ENCODE peak calls at places on chromosomes 13 and 19, in nine cellular contexts. X, I, A, Y, W, Q, C, Z and B are unnamed samples.

GRCh38 chr19:13814550-13814949 is 19.3 kb downstream of the ZSWIM4 start:
- DNase-seq in A (no peak), W (no peak), Q (no peak), I (no peak), Y (no peak), X (no peak), Z (no peak), C (no peak), B (no peak)

GRCh38 chr13:48411281-48412099 is 1.4 kb downstream of the LPAR6 start:
- DNase-seq in Z (no peak), X (no peak), I (no peak), Q (no peak), W (peak; percentile 26), Y (no peak), C (no peak), A (no peak), B (no peak)

GRCh38 chr19:17681505-17682125 is 6.5 kb downstream of the UNC13A start:
- DNase-seq in Q (peak; percentile 45), X (no peak), Y (no peak), A (peak; percentile 59), Z (no peak), W (peak; percentile 63), C (peak; percentile 89), I (no peak), B (peak; percentile 61)

GRCh38 chr19:33472696-33473624 is 48.6 kb downstream of the PEPD start:
- DNase-seq in Y (no peak), W (peak; percentile 99), X (no peak), I (peak; percentile 8), Q (peak; percentile 94), Z (no peak), A (no peak), C (no peak), B (no peak)

GRCh38 chr13:114128624-114129522 is 3.5 kb downstream of the RASA3 start:
- DNase-seq in W (peak; percentile 94), C (no peak), Q (peak; percentile 95), Z (peak; percentile 88), Y (no peak), X (peak; percentile 74), I (peak; percentile 47), A (peak; percentile 89), B (no peak)

GRCh38 chr19:19470579-19470978 is 44.8 kb downstream of the TSSK6 start:
- DNase-seq in W (no peak), Z (no peak), A (no peak), X (no peak), C (no peak), Y (no peak), Q (no peak), I (no peak), B (no peak)

GRCh38 chr19:38683393-38684077 is 36.1 kb downstream of the ACTN4 start:
- DNase-seq in Z (no peak), Y (no peak), Q (peak; percentile 93), I (peak; percentile 57), C (no peak), W (peak; percentile 90), X (peak; percentile 38), A (peak; percentile 76), B (peak; percentile 96)

GRCh38 chr19:10876459-10877240 is 5.3 kb downstream of the CARM1 start:
- DNase-seq in A (peak; percentile 76), Z (no peak), W (no peak), C (no peak), X (no peak), I (no peak), Q (no peak), Y (no peak), B (no peak)

GRCh38 chr13:90414691-90415596 is 932.5 kb upstream of the MIR17HG start:
- DNase-seq in Z (no peak), Q (peak; percentile 88), W (peak; percentile 76), Y (no peak), I (peak; percentile 33), X (no peak), C (no peak), A (no peak), B (no peak)

GRCh38 chr19:43651758-43652545 is 12.3 kb upstream of the CADM4 start:
- DNase-seq in Z (no peak), C (peak; percentile 58), I (peak; percentile 53), A (peak; percentile 63), W (peak; percentile 66), Y (no peak), X (no peak), Q (peak; percentile 70), B (peak; percentile 70)

GRCh38 chr13:114161028-114161556 is 18.0 kb upstream of the CFAP97D2 start:
- DNase-seq in Z (no peak), C (no peak), A (no peak), W (no peak), X (no peak), Q (no peak), I (no peak), Y (no peak), B (no peak)

GRCh38 chr19:2507109-2507508 is 31.2 kb downstream of the GADD45B start:
- DNase-seq in X (peak; percentile 51), Y (no peak), Q (peak; percentile 94), I (no peak), Z (no peak), C (no peak), A (no peak), W (peak; percentile 59), B (no peak)

GRCh38 chr13:40189885-40190655 is 476.4 kb downstream of the FOXO1 start:
- DNase-seq in Z (no peak), X (no peak), A (no peak), W (no peak), C (peak; percentile 16), I (no peak), Q (no peak), Y (no peak), B (no peak)

GRCh38 chr13:109737606-109738005 is 48.8 kb downstream of the IRS2 start:
- DNase-seq in I (no peak), C (no peak), X (no peak), Z (no peak), Q (peak; percentile 28), W (peak; percentile 72), A (no peak), Y (no peak), B (no peak)

GRCh38 chr19:2144190-2144589 is 7.2 kb downstream of the AP3D1 start:
- DNase-seq in X (no peak), A (no peak), Z (no peak), C (no peak), Y (no peak), Q (no peak), W (no peak), I (no peak), B (no peak)

GRCh38 chr13:24682353-24682752 is 2.1 kb downstream of the ATP12A start:
- DNase-seq in Y (no peak), X (no peak), Z (no peak), A (no peak), C (no peak), Q (no peak), I (no peak), W (no peak), B (no peak)

GRCh38 chr13:31860002-31860401 is 120.7 kb downstream of the RXFP2 start:
- DNase-seq in A (no peak), X (no peak), I (no peak), W (no peak), C (no peak), Q (no peak), Z (no peak), Y (no peak), B (no peak)

GRCh38 chr19:55358943-55359908 is 3.8 kb downstream of the GARIN5B start:
- DNase-seq in A (no peak), Y (no peak), W (no peak), Q (no peak), Z (no peak), X (no peak), C (no peak), I (no peak), B (no peak)

GRCh38 chr19:40806385-40807146 is 7.6 kb downstream of the EGLN2 start:
- DNase-seq in Z (peak; percentile 58), A (peak; percentile 89), Y (peak; percentile 94), X (peak; percentile 78), I (peak; percentile 95), W (peak; percentile 95), Q (peak; percentile 97), C (peak; percentile 95), B (peak; percentile 99)

GRCh38 chr13:65913173-65913572 is 1317.0 kb downstream of the PCDH9 start:
- DNase-seq in C (no peak), Y (no peak), X (no peak), A (no peak), Z (no peak), W (peak; percentile 91), Q (peak; percentile 92), I (peak; percentile 68), B (no peak)

GRCh38 chr13:25281193-25281936 is 5.9 kb downstream of the MTMR6 start:
- DNase-seq in Z (no peak), X (no peak), C (no peak), A (no peak), I (no peak), Q (no peak), W (no peak), Y (no peak), B (no peak)

GRCh38 chr13:29282096-29282495 is 313.4 kb downstream of the SLC7A1 start:
- DNase-seq in Q (no peak), W (no peak), A (no peak), Y (no peak), X (no peak), I (no peak), Z (no peak), C (no peak), B (no peak)

GRCh38 chr13:111937763-111938375 is 129.1 kb upstream of the SOX1 start:
- DNase-seq in X (no peak), W (no peak), I (no peak), Q (no peak), A (no peak), Y (no peak), C (no peak), Z (no peak), B (peak; percentile 24)

GRCh38 chr13:75904012-75904411 is 267.9 kb downstream of the LMO7 start:
- DNase-seq in C (no peak), Q (no peak), Y (no peak), X (no peak), I (no peak), A (no peak), W (no peak), Z (no peak), B (no peak)

GRCh38 chr13:72638059-72638815 is 89.2 kb downstream of the MZT1 start:
- DNase-seq in I (no peak), C (no peak), Y (no peak), Z (no peak), W (no peak), X (no peak), Q (peak; percentile 22), A (no peak), B (peak; percentile 48)

GRCh38 chr13:113969311-113969972 is 4.4 kb downstream of the C13orf46 start:
- DNase-seq in Q (no peak), A (no peak), I (no peak), W (no peak), Z (no peak), C (no peak), X (no peak), Y (no peak), B (no peak)

GRCh38 chr13:23463631-23464030 is 30.1 kb upstream of the SACS start:
- DNase-seq in I (no peak), C (no peak), A (no peak), Q (no peak), X (no peak), Z (no peak), Y (no peak), W (no peak), B (no peak)

GRCh38 chr19:45474941-45475516 is 7.2 kb downstream of the FOSB start:
- DNase-seq in A (no peak), W (no peak), I (no peak), C (no peak), Z (no peak), Y (no peak), Q (no peak), X (no peak), B (no peak)

GRCh38 chr13:21359855-21360254 is 99.2 kb downstream of the ZDHHC20 start:
- DNase-seq in Z (no peak), A (no peak), W (no peak), Q (no peak), Y (no peak), I (no peak), X (no peak), C (no peak), B (peak; percentile 21)